ENCODE peak calls at places on chromosomes 11 and 22, in six cellular contexts. One of them, this sample, is unnamed.

GRCh38 chr11:117875397-117876048 is 935 bp downstream of the FXYD6 start:
- DNase-seq in A549: no peak
- DNase-seq in K562: no peak
- DNase-seq in GM12878: no peak
- DNase-seq in HepG2: no peak
- DNase-seq in endothelial cell of umbilical vein: no peak
- DNase-seq in this sample: no peak

GRCh38 chr11:35488117-35488516 is 37.3 kb downstream of the PAMR1 start:
- DNase-seq in A549: no peak
- DNase-seq in K562: no peak
- DNase-seq in GM12878: no peak
- DNase-seq in HepG2: no peak
- DNase-seq in endothelial cell of umbilical vein: no peak
- DNase-seq in this sample: no peak

GRCh38 chr11:11025087-11025486 is 167.2 kb upstream of the ZBED5 start:
- DNase-seq in A549: no peak
- DNase-seq in K562: no peak
- DNase-seq in GM12878: no peak
- DNase-seq in HepG2: no peak
- DNase-seq in endothelial cell of umbilical vein: peak
- DNase-seq in this sample: peak

GRCh38 chr22:48856308-48856615 is 971.4 kb downstream of the BRD1 start:
- DNase-seq in A549: no peak
- DNase-seq in K562: no peak
- DNase-seq in GM12878: no peak
- DNase-seq in HepG2: no peak
- DNase-seq in endothelial cell of umbilical vein: no peak
- DNase-seq in this sample: no peak

GRCh38 chr11:58575377-58576020 is at the start of gene LPXN:
- DNase-seq in A549: no peak
- DNase-seq in K562: no peak
- DNase-seq in GM12878: no peak
- DNase-seq in HepG2: no peak
- DNase-seq in endothelial cell of umbilical vein: peak
- DNase-seq in this sample: peak

GRCh38 chr11:67626970-67627369 is 2.8 kb downstream of the NUDT8 start:
- DNase-seq in A549: no peak
- DNase-seq in K562: no peak
- DNase-seq in GM12878: no peak
- DNase-seq in HepG2: no peak
- DNase-seq in endothelial cell of umbilical vein: no peak
- DNase-seq in this sample: no peak

GRCh38 chr11:123543796-123544195 is 110.6 kb downstream of the SCN3B start:
- DNase-seq in A549: no peak
- DNase-seq in K562: no peak
- DNase-seq in GM12878: no peak
- DNase-seq in HepG2: no peak
- DNase-seq in endothelial cell of umbilical vein: peak
- DNase-seq in this sample: peak

GRCh38 chr22:20291604-20292063 is 23.5 kb upstream of the RTN4R start:
- DNase-seq in A549: no peak
- DNase-seq in K562: peak
- DNase-seq in GM12878: no peak
- DNase-seq in HepG2: no peak
- DNase-seq in endothelial cell of umbilical vein: no peak
- DNase-seq in this sample: no peak

GRCh38 chr11:72102946-72103753 is at the start of gene LAMTOR1:
- DNase-seq in A549: peak
- DNase-seq in K562: peak
- DNase-seq in GM12878: peak
- DNase-seq in HepG2: peak
- DNase-seq in endothelial cell of umbilical vein: peak
- DNase-seq in this sample: peak
- TF ChIP-seq MYC in A549: no peak
- TF ChIP-seq MYC in K562: no peak
- TF ChIP-seq MYC in GM12878: no peak
- TF ChIP-seq MYC in HepG2: peak
- TF ChIP-seq MYC in endothelial cell of umbilical vein: no peak
- TF ChIP-seq MYC in this sample: no peak

GRCh38 chr11:72697814-72698213 is 23.6 kb upstream of the PDE2A start:
- DNase-seq in A549: no peak
- DNase-seq in K562: no peak
- DNase-seq in GM12878: no peak
- DNase-seq in HepG2: no peak
- DNase-seq in endothelial cell of umbilical vein: no peak
- DNase-seq in this sample: no peak

GRCh38 chr11:72692498-72693237 is 18.4 kb upstream of the PDE2A start:
- DNase-seq in A549: no peak
- DNase-seq in K562: no peak
- DNase-seq in GM12878: no peak
- DNase-seq in HepG2: no peak
- DNase-seq in endothelial cell of umbilical vein: no peak
- DNase-seq in this sample: no peak

GRCh38 chr11:72696866-72697428 is 22.7 kb upstream of the PDE2A start:
- DNase-seq in A549: no peak
- DNase-seq in K562: peak
- DNase-seq in GM12878: no peak
- DNase-seq in HepG2: no peak
- DNase-seq in endothelial cell of umbilical vein: no peak
- DNase-seq in this sample: no peak

GRCh38 chr11:72695354-72695753 is 21.1 kb upstream of the PDE2A start:
- DNase-seq in A549: no peak
- DNase-seq in K562: no peak
- DNase-seq in GM12878: no peak
- DNase-seq in HepG2: no peak
- DNase-seq in endothelial cell of umbilical vein: no peak
- DNase-seq in this sample: no peak

GRCh38 chr11:72693271-72693968 is 19.2 kb upstream of the PDE2A start:
- DNase-seq in A549: no peak
- DNase-seq in K562: no peak
- DNase-seq in GM12878: no peak
- DNase-seq in HepG2: no peak
- DNase-seq in endothelial cell of umbilical vein: no peak
- DNase-seq in this sample: no peak
- TF ChIP-seq CTCF in A549: no peak
- TF ChIP-seq CTCF in K562: no peak
- TF ChIP-seq CTCF in GM12878: peak
- TF ChIP-seq CTCF in HepG2: peak
- TF ChIP-seq CTCF in endothelial cell of umbilical vein: no peak
- TF ChIP-seq CTCF in this sample: no peak

DNA sequence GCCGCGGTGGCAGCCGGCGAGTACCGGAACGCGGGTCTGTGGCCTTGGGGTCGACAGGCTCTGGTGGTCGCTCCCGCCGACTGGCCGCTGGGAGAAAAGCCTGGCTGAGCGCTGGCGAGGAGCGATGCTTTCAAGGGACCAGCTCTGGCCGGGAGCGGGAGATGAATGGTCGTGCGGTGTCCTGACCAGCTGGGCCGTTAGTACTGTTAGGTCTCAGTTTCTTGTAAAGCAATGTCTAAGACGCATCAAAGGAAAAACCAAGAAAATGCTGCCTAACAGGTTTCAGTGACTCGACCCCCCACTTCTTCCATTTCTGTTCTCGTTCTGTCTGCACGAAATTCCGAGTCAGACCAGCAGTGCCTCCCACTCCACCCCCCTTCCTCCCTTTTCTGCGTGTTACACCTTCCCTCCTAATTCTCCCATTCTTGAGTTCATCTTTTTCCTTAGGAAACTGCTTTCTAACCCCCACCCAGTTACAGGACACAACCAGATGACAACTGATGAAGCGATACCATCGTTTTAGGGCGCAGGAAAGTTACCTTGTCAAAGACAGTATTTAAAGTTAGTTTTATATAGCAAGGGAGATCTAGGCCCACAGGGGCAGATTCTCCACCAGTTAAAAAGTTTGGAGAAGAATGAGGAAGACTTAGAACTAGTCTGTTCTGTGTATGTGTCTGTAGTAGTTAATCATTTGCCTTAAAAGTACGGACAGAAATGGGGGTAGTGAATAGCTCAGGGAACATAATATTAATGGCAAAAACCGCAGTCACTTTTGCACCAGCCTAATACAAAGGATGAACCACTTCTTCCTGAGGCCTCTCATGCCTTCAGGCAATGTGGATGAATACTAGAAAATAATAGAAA is 1.0 kb downstream of the CUL5 start:
- DNase-seq in A549: no peak
- DNase-seq in K562: no peak
- DNase-seq in GM12878: no peak
- DNase-seq in HepG2: peak
- DNase-seq in endothelial cell of umbilical vein: peak
- DNase-seq in this sample: peak
- TF ChIP-seq MYC in A549: no peak
- TF ChIP-seq MYC in K562: no peak
- TF ChIP-seq MYC in GM12878: no peak
- TF ChIP-seq MYC in HepG2: no peak
- TF ChIP-seq MYC in endothelial cell of umbilical vein: no peak
- TF ChIP-seq MYC in this sample: no peak

DNA sequence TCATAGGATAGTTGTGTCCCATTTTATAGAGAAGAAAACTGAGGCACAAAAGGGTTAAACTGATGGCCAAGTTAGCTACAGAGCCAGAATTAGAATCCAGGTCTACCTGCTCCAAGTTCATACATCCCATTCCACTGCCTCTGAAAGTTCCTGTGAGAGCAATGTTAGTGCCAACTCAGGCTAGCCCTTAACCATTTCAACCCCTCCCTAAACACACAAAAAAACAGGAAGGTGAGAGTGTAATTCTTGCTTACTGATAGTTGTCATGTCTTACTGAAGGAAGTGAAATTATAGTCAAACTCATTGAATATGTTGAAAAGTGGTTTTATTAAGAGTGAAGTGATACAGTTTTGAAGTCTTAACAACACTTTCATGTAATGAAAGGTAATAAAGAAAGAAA is 2.9 kb upstream of the E2F8 start:
- DNase-seq in A549: no peak
- DNase-seq in K562: no peak
- DNase-seq in GM12878: no peak
- DNase-seq in HepG2: no peak
- DNase-seq in endothelial cell of umbilical vein: no peak
- DNase-seq in this sample: peak
- TF ChIP-seq CTCF in A549: no peak
- TF ChIP-seq CTCF in K562: no peak
- TF ChIP-seq CTCF in GM12878: no peak
- TF ChIP-seq CTCF in HepG2: no peak
- TF ChIP-seq CTCF in endothelial cell of umbilical vein: no peak
- TF ChIP-seq CTCF in this sample: no peak

GRCh38 chr11:45638051-45638450 is 27.4 kb downstream of the CHST1 start:
- DNase-seq in A549: no peak
- DNase-seq in K562: no peak
- DNase-seq in GM12878: no peak
- DNase-seq in HepG2: no peak
- DNase-seq in endothelial cell of umbilical vein: no peak
- DNase-seq in this sample: no peak
- TF ChIP-seq MYC in A549: no peak
- TF ChIP-seq MYC in K562: no peak
- TF ChIP-seq MYC in GM12878: no peak
- TF ChIP-seq MYC in HepG2: no peak
- TF ChIP-seq MYC in endothelial cell of umbilical vein: no peak
- TF ChIP-seq MYC in this sample: no peak

GRCh38 chr22:17131686-17132085 is 10.5 kb upstream of the TMEM121B start:
- DNase-seq in A549: no peak
- DNase-seq in K562: no peak
- DNase-seq in GM12878: no peak
- DNase-seq in HepG2: no peak
- DNase-seq in endothelial cell of umbilical vein: no peak
- DNase-seq in this sample: no peak
- TF ChIP-seq CTCF in A549: no peak
- TF ChIP-seq CTCF in K562: no peak
- TF ChIP-seq CTCF in GM12878: no peak
- TF ChIP-seq CTCF in HepG2: no peak
- TF ChIP-seq CTCF in endothelial cell of umbilical vein: no peak
- TF ChIP-seq CTCF in this sample: no peak

GRCh38 chr11:61587541-61587941 is 6.7 kb upstream of the SYT7 start:
- DNase-seq in A549: peak
- DNase-seq in K562: peak
- DNase-seq in GM12878: no peak
- DNase-seq in HepG2: no peak
- DNase-seq in endothelial cell of umbilical vein: no peak
- DNase-seq in this sample: no peak
- TF ChIP-seq MYC in A549: no peak
- TF ChIP-seq MYC in K562: no peak
- TF ChIP-seq MYC in GM12878: no peak
- TF ChIP-seq MYC in HepG2: no peak
- TF ChIP-seq MYC in endothelial cell of umbilical vein: no peak
- TF ChIP-seq MYC in this sample: no peak